ENCODE peak calls at places on chromosomes 5 and 9, in seven cellular contexts. J is uterus, Q is HCT116, O is stomach, P is heart left ventricle, T is ovary, Z is suprapubic skin. U is an unnamed sample.

GRCh38 chr5:132675936-132676689 is 2.3 kb downstream of the IL4 start:
- DNase-seq in J (no peak), Q (no peak), O (no peak), P (no peak), T (no peak), Z (no peak), U (no peak)

GRCh38 chr5:124956471-124957029 is 210.1 kb upstream of the ZNF608 start:
- DNase-seq in J (no peak), Q (no peak), O (no peak), P (no peak), T (no peak), Z (no peak), U (peak; percentile 30)

GRCh38 chr5:119583684-119584083 is 45.7 kb upstream of the FAM170A start:
- DNase-seq in J (no peak), Q (no peak), O (no peak), P (no peak), T (no peak), Z (no peak), U (no peak)

GRCh38 chr5:177362102-177362868 is 4.6 kb downstream of the RGS14 start:
- DNase-seq in J (no peak), Q (no peak), O (peak; percentile 40), P (no peak), T (no peak), Z (no peak), U (no peak)

GRCh38 chr5:78677777-78678668 is 29.5 kb upstream of the LHFPL2 start:
- DNase-seq in J (peak; percentile 78), Q (peak; percentile 69), O (no peak), P (peak; percentile 74), T (peak; percentile 70), Z (no peak), U (peak; percentile 16)

GRCh38 chr5:134649163-134649916 is 755 bp downstream of the SEC24A start:
- DNase-seq in J (peak; percentile 31), Q (no peak), O (peak; percentile 31), P (no peak), T (peak; percentile 56), Z (no peak), U (peak; percentile 43)

GRCh38 chr9:38689678-38690077 is 30.3 kb downstream of the FAM240B start:
- DNase-seq in J (peak; percentile 25), Q (no peak), O (no peak), P (no peak), T (peak; percentile 51), Z (no peak), U (peak; percentile 56)

GRCh38 chr5:74682636-74683035 is 2.4 kb upstream of the HEXB start:
- DNase-seq in J (no peak), Q (no peak), O (no peak), P (no peak), T (no peak), Z (no peak), U (no peak)

GRCh38 chr9:94181782-94182181 is 77.3 kb upstream of the ZNF169 start:
- DNase-seq in J (no peak), Q (no peak), O (no peak), P (no peak), T (no peak), Z (no peak), U (no peak)

GRCh38 chr9:127448112-127448805 is 2.9 kb downstream of the RPL12 start:
- DNase-seq in J (no peak), Q (no peak), O (no peak), P (no peak), T (no peak), Z (no peak), U (no peak)
- TF ChIP-seq POLR2A in J (no peak), Q (no peak), O (no peak), P (no peak), T (no peak), Z (no peak), U (no peak)

DNA sequence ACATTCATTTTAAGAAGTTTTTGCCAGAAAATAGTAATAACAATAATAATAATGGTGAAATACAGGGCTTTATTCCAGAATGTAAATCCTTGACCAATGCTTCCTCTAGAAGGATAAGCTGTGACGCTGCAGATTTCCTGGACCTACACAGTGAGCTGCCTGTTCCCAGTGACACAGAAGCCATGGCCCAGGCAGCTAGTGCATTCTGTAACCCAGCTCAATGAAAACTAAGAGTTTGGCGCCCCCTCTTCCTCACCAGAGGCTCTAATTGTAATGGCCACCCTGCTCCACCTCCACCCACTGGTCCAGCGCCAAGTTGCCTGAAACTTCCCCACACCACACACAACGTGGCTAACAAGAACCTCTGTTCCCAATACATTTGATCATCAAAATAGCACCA is 248.2 kb downstream of the CETN3 start:
- DNase-seq in J (no peak), Q (peak; percentile 39), O (peak; percentile 33), P (peak; percentile 66), T (peak; percentile 25), Z (no peak), U (peak; percentile 10)
- TF ChIP-seq CTCF in J (no peak), Q (peak; percentile 48), O (no peak), P (no peak), T (no peak), Z (no peak), U (no peak)

GRCh38 chr5:141705503-141705902 is 23.5 kb upstream of the ARAP3 start:
- DNase-seq in J (no peak), Q (no peak), O (no peak), P (no peak), T (no peak), Z (no peak), U (no peak)

GRCh38 chr5:141697586-141697985 is 15.6 kb upstream of the ARAP3 start:
- DNase-seq in J (no peak), Q (no peak), O (no peak), P (no peak), T (no peak), Z (no peak), U (no peak)

GRCh38 chr5:141703133-141703561 is 21.1 kb upstream of the ARAP3 start:
- DNase-seq in J (no peak), Q (no peak), O (no peak), P (no peak), T (no peak), Z (no peak), U (no peak)

GRCh38 chr5:141704782-141705297 is 22.8 kb upstream of the ARAP3 start:
- DNase-seq in J (no peak), Q (no peak), O (no peak), P (no peak), T (no peak), Z (no peak), U (no peak)

GRCh38 chr5:141701341-141702119 is 19.5 kb upstream of the ARAP3 start:
- DNase-seq in J (no peak), Q (no peak), O (no peak), P (peak; percentile 52), T (no peak), Z (no peak), U (no peak)
- H3K27me3 ChIP-seq in J (no peaks in the 10 kb centered on the region), Q (no peaks in the 10 kb centered on the region), O (peaks cover 94% of the 10 kb centered on the region), P (peaks cover 26% of the 10 kb centered on the region), T (no peaks in the 10 kb centered on the region), Z (peaks cover 40% of the 10 kb centered on the region), U (no peaks in the 10 kb centered on the region)

GRCh38 chr5:112534564-112534963 is 115.5 kb upstream of the EPB41L4A start:
- DNase-seq in J (no peak), Q (no peak), O (no peak), P (no peak), T (no peak), Z (no peak), U (no peak)
- TF ChIP-seq POLR2A in J (no peak), Q (no peak), O (no peak), P (no peak), T (no peak), Z (no peak), U (no peak)

DNA sequence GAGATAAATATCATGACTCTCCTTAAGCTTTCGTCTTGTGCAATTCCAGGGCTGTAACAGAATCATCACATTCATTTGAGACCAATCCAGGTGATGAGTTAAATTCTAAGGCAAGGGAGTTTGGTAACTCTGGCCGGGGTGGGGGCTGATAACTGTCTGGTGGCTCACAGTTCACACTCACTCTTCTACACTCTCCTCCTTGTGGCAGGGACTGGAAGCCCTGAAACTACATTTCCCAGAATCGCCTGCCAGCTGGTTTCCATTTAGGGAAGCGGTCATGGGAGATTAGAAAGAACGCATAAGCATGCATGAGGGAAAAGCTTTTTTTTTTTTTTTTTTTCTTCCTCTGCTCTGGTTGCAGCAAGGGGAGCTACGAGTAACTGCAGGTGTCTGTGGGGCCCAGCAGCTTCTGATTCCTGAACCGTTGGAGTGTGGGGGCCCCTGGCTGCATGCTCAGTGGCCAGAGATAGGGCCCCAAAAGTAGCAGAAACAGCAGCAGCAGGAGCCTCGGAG is 154.8 kb upstream of the TBC1D2 start:
- DNase-seq in J (no peak), Q (no peak), O (no peak), P (peak; percentile 56), T (no peak), Z (no peak), U (peak; percentile 29)
- TF ChIP-seq CTCF in J (no peak), Q (no peak), O (no peak), P (no peak), T (no peak), Z (no peak), U (peak; percentile 9)

DNA sequence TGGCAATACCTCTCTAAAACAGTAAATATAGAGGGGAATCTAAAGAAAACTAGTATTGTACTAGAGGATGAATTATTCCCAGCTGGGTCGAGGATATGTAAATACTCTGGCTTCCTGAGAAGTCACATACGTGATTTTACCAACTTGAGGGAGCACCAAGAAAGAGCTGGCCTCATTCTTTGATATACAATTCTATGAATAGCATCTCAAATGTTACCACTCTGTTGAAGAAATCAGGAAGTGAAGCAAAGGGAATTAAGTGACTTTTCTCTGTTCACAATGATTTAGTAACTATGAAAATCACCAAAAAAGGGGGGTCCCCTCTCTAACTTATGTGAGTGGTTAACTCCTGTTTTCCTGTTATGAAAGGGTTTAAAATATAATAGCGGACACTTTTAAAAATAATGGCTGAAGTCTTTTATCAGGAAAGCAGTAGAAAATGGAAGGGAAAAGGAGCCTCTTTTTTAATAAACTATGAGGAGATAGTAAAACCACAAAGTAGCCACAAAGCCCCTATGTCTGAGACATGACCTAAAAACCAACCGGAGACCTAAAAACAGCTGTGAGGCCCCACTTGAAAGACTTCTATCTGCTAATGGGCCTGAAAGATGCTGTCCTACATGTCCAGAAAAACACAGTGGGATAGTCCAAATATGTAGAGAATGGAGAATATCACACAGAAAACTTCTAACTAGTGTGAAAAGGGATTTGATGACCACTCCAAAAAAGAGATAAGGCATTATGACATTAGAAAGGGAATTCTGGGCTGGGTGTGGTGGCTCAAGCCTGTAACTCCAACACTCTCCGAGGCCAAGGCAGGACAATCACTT is 42.5 kb downstream of the LPAR1 start:
- DNase-seq in J (no peak), Q (no peak), O (no peak), P (no peak), T (no peak), Z (no peak), U (no peak)
- H3K27me3 ChIP-seq in J (no peaks in the 10 kb centered on the region), Q (no peaks in the 10 kb centered on the region), O (no peaks in the 10 kb centered on the region), P (no peaks in the 10 kb centered on the region), T (no peaks in the 10 kb centered on the region), Z (no peaks in the 10 kb centered on the region), U (no peaks in the 10 kb centered on the region)

GRCh38 chr9:95506438-95506691 is 10.4 kb downstream of the PTCH1 start:
- DNase-seq in J (peak; percentile 51), Q (no peak), O (no peak), P (peak; percentile 52), T (no peak), Z (no peak), U (peak; percentile 45)
- TF ChIP-seq POLR2A in J (no peak), Q (no peak), O (no peak), P (no peak), T (no peak), Z (no peak), U (no peak)

GRCh38 chr9:911003-911402 is 65.5 kb upstream of the DMRT3 start:
- DNase-seq in J (no peak), Q (no peak), O (no peak), P (no peak), T (no peak), Z (no peak), U (no peak)
- TF ChIP-seq CTCF in J (no peak), Q (peak; percentile 37), O (no peak), P (no peak), T (no peak), Z (no peak), U (no peak)

U was measured in thyroid gland.